ENCODE peak calls at places on chromosomes 13 and 19, in eight cellular contexts. One of them, this sample, is unnamed.

GRCh38 chr13:99871249-99871898 is 100.2 kb downstream of the ZIC5 start:
- DNase-seq in GM23338: no peak
- DNase-seq in AG10803: no peak
- DNase-seq in fibroblast of mammary gland: no peak
- DNase-seq in psoas muscle: no peak
- DNase-seq in AG04450: no peak
- DNase-seq in Panc1: no peak
- DNase-seq in left lung: no peak
- DNase-seq in this sample: no peak

GRCh38 chr19:6470173-6470572 is 6.1 kb downstream of the CRB3 start:
- DNase-seq in GM23338: peak; percentile 37
- DNase-seq in AG10803: no peak
- DNase-seq in fibroblast of mammary gland: no peak
- DNase-seq in psoas muscle: no peak
- DNase-seq in AG04450: no peak
- DNase-seq in Panc1: no peak
- DNase-seq in left lung: no peak
- DNase-seq in this sample: no peak

GRCh38 chr19:13006431-13007281 is 11.4 kb downstream of the NFIX start:
- DNase-seq in GM23338: no peak
- DNase-seq in AG10803: peak; percentile 40
- DNase-seq in fibroblast of mammary gland: no peak
- DNase-seq in psoas muscle: peak; percentile 81
- DNase-seq in AG04450: no peak
- DNase-seq in Panc1: no peak
- DNase-seq in left lung: no peak
- DNase-seq in this sample: no peak

GRCh38 chr13:109743706-109744453 is 42.5 kb downstream of the IRS2 start:
- DNase-seq in GM23338: no peak
- DNase-seq in AG10803: peak; percentile 66
- DNase-seq in fibroblast of mammary gland: peak; percentile 63
- DNase-seq in psoas muscle: no peak
- DNase-seq in AG04450: peak; percentile 33
- DNase-seq in Panc1: no peak
- DNase-seq in left lung: no peak
- DNase-seq in this sample: peak; percentile 78

GRCh38 chr13:103528437-103528836 is 462.2 kb upstream of the SLC10A2 start:
- DNase-seq in GM23338: no peak
- DNase-seq in AG10803: no peak
- DNase-seq in fibroblast of mammary gland: no peak
- DNase-seq in psoas muscle: no peak
- DNase-seq in AG04450: no peak
- DNase-seq in Panc1: no peak
- DNase-seq in left lung: no peak
- DNase-seq in this sample: no peak

GRCh38 chr19:47790398-47790814 is 11.9 kb downstream of the SELENOW start:
- DNase-seq in GM23338: peak; percentile 98
- DNase-seq in AG10803: peak; percentile 56
- DNase-seq in fibroblast of mammary gland: peak; percentile 61
- DNase-seq in psoas muscle: peak; percentile 84
- DNase-seq in AG04450: no peak
- DNase-seq in Panc1: peak; percentile 32
- DNase-seq in left lung: peak; percentile 79
- DNase-seq in this sample: peak; percentile 73

GRCh38 chr13:37187110-37187509 is 81.6 kb upstream of the CSNK1A1L start:
- DNase-seq in GM23338: no peak
- DNase-seq in AG10803: peak; percentile 89
- DNase-seq in fibroblast of mammary gland: no peak
- DNase-seq in psoas muscle: no peak
- DNase-seq in AG04450: no peak
- DNase-seq in Panc1: no peak
- DNase-seq in left lung: no peak
- DNase-seq in this sample: peak; percentile 49

GRCh38 chr19:45322311-45322710 is 364 bp downstream of the CKM start:
- DNase-seq in GM23338: no peak
- DNase-seq in AG10803: no peak
- DNase-seq in fibroblast of mammary gland: no peak
- DNase-seq in psoas muscle: peak; percentile 39
- DNase-seq in AG04450: no peak
- DNase-seq in Panc1: no peak
- DNase-seq in left lung: no peak
- DNase-seq in this sample: no peak

GRCh38 chr13:97067342-97067895 is 73.1 kb upstream of the OXGR1 start:
- DNase-seq in GM23338: no peak
- DNase-seq in AG10803: peak; percentile 15
- DNase-seq in fibroblast of mammary gland: peak; percentile 45
- DNase-seq in psoas muscle: no peak
- DNase-seq in AG04450: no peak
- DNase-seq in Panc1: no peak
- DNase-seq in left lung: no peak
- DNase-seq in this sample: peak; percentile 13
- TF ChIP-seq CTCF in GM23338: no peak
- TF ChIP-seq CTCF in AG10803: no peak
- TF ChIP-seq CTCF in fibroblast of mammary gland: peak; percentile 34
- TF ChIP-seq CTCF in psoas muscle: no peak
- TF ChIP-seq CTCF in AG04450: peak; percentile 33
- TF ChIP-seq CTCF in Panc1: peak; percentile 29
- TF ChIP-seq CTCF in left lung: no peak
- TF ChIP-seq CTCF in this sample: peak; percentile 17

GRCh38 chr13:58921129-58921528 is 1242.6 kb downstream of the DIAPH3 start:
- DNase-seq in GM23338: no peak
- DNase-seq in AG10803: no peak
- DNase-seq in fibroblast of mammary gland: no peak
- DNase-seq in psoas muscle: no peak
- DNase-seq in AG04450: no peak
- DNase-seq in Panc1: no peak
- DNase-seq in left lung: no peak
- DNase-seq in this sample: no peak
- H3K4me3 ChIP-seq in GM23338: no peak overlapping the region
- H3K4me3 ChIP-seq in AG10803: no peak overlapping the region
- H3K4me3 ChIP-seq in fibroblast of mammary gland: no peak overlapping the region
- H3K4me3 ChIP-seq in psoas muscle: no peak overlapping the region
- H3K4me3 ChIP-seq in AG04450: no peak overlapping the region
- H3K4me3 ChIP-seq in Panc1: no peak overlapping the region
- H3K4me3 ChIP-seq in left lung: no peak overlapping the region
- H3K4me3 ChIP-seq in this sample: no peak overlapping the region

GRCh38 chr13:46603165-46603603 is 50.2 kb downstream of the LRCH1 start:
- DNase-seq in GM23338: peak; percentile 55
- DNase-seq in AG10803: peak; percentile 17
- DNase-seq in fibroblast of mammary gland: peak; percentile 23
- DNase-seq in psoas muscle: no peak
- DNase-seq in AG04450: no peak
- DNase-seq in Panc1: no peak
- DNase-seq in left lung: no peak
- DNase-seq in this sample: peak; percentile 42
- TF ChIP-seq CTCF in GM23338: peak; percentile 61
- TF ChIP-seq CTCF in AG10803: peak; percentile 38
- TF ChIP-seq CTCF in fibroblast of mammary gland: peak; percentile 31
- TF ChIP-seq CTCF in psoas muscle: no peak
- TF ChIP-seq CTCF in AG04450: peak; percentile 31
- TF ChIP-seq CTCF in Panc1: peak; percentile 40
- TF ChIP-seq CTCF in left lung: no peak
- TF ChIP-seq CTCF in this sample: peak; percentile 44

GRCh38 chr13:52650731-52651130 is 1.9 kb upstream of the SUGT1 start:
- DNase-seq in GM23338: no peak
- DNase-seq in AG10803: no peak
- DNase-seq in fibroblast of mammary gland: no peak
- DNase-seq in psoas muscle: no peak
- DNase-seq in AG04450: no peak
- DNase-seq in Panc1: no peak
- DNase-seq in left lung: no peak
- DNase-seq in this sample: no peak
- H3K4me3 ChIP-seq in GM23338: peak overlapping the region; percentile 94
- H3K4me3 ChIP-seq in AG10803: peak overlapping the region; percentile 94
- H3K4me3 ChIP-seq in fibroblast of mammary gland: peak overlapping the region; percentile 93
- H3K4me3 ChIP-seq in psoas muscle: peak overlapping the region; percentile 91
- H3K4me3 ChIP-seq in AG04450: peak overlapping the region; percentile 98
- H3K4me3 ChIP-seq in Panc1: peak overlapping the region; percentile 92
- H3K4me3 ChIP-seq in left lung: peak overlapping the region; percentile 78
- H3K4me3 ChIP-seq in this sample: peak overlapping the region; percentile 72

DNA sequence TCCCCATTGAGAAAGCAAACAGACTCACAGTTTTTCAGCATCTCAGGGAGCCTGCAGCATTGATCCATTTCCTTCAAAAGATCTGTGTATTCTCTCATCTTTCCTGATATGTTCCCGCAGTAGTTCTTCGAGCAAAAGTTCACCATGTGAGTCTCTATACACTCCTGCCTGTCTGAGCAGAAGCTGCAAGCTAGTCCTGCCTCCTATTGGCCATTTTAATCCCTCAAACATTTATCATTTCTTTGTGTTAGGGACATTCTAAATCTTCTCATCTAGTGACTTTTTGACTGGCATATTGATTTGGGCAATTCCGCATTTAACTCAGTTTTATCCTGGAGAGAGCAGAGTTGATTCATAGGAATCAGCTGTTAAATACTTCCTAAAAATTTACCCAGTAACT is 660.4 kb upstream of the KLF12 start:
- DNase-seq in GM23338: peak; percentile 16
- DNase-seq in AG10803: peak; percentile 9
- DNase-seq in fibroblast of mammary gland: peak; percentile 34
- DNase-seq in psoas muscle: no peak
- DNase-seq in AG04450: no peak
- DNase-seq in Panc1: no peak
- DNase-seq in left lung: no peak
- DNase-seq in this sample: no peak
- TF ChIP-seq CTCF in GM23338: peak; percentile 62
- TF ChIP-seq CTCF in AG10803: no peak
- TF ChIP-seq CTCF in fibroblast of mammary gland: peak; percentile 18
- TF ChIP-seq CTCF in psoas muscle: no peak
- TF ChIP-seq CTCF in AG04450: peak; percentile 24
- TF ChIP-seq CTCF in Panc1: no peak
- TF ChIP-seq CTCF in left lung: no peak
- TF ChIP-seq CTCF in this sample: no peak

GRCh38 chr19:38374332-38375097 is at the start of gene PSMD8:
- DNase-seq in GM23338: peak; percentile 100
- DNase-seq in AG10803: peak; percentile 98
- DNase-seq in fibroblast of mammary gland: peak; percentile 96
- DNase-seq in psoas muscle: peak; percentile 99
- DNase-seq in AG04450: peak; percentile 95
- DNase-seq in Panc1: peak; percentile 97
- DNase-seq in left lung: peak; percentile 99
- DNase-seq in this sample: peak; percentile 98

GRCh38 chr19:38375098-38375493 is 725 bp downstream of the PSMD8 start:
- DNase-seq in GM23338: no peak
- DNase-seq in AG10803: no peak
- DNase-seq in fibroblast of mammary gland: no peak
- DNase-seq in psoas muscle: no peak
- DNase-seq in AG04450: no peak
- DNase-seq in Panc1: no peak
- DNase-seq in left lung: no peak
- DNase-seq in this sample: no peak

GRCh38 chr19:38375748-38376147 is 1.4 kb downstream of the PSMD8 start:
- DNase-seq in GM23338: no peak
- DNase-seq in AG10803: peak; percentile 57
- DNase-seq in fibroblast of mammary gland: peak; percentile 48
- DNase-seq in psoas muscle: peak; percentile 63
- DNase-seq in AG04450: no peak
- DNase-seq in Panc1: no peak
- DNase-seq in left lung: no peak
- DNase-seq in this sample: no peak

GRCh38 chr19:38376576-38376975 is 2.2 kb downstream of the PSMD8 start:
- DNase-seq in GM23338: no peak
- DNase-seq in AG10803: no peak
- DNase-seq in fibroblast of mammary gland: no peak
- DNase-seq in psoas muscle: peak; percentile 34
- DNase-seq in AG04450: no peak
- DNase-seq in Panc1: no peak
- DNase-seq in left lung: no peak
- DNase-seq in this sample: no peak

GRCh38 chr19:38373907-38374331 is 452 bp upstream of the PSMD8 start:
- DNase-seq in GM23338: no peak
- DNase-seq in AG10803: no peak
- DNase-seq in fibroblast of mammary gland: no peak
- DNase-seq in psoas muscle: no peak
- DNase-seq in AG04450: no peak
- DNase-seq in Panc1: no peak
- DNase-seq in left lung: no peak
- DNase-seq in this sample: no peak
- H3K4me3 ChIP-seq in GM23338: peak overlapping the region; percentile 52
- H3K4me3 ChIP-seq in AG10803: peak overlapping the region; percentile 62
- H3K4me3 ChIP-seq in fibroblast of mammary gland: peak overlapping the region; percentile 75
- H3K4me3 ChIP-seq in psoas muscle: peak overlapping the region; percentile 94
- H3K4me3 ChIP-seq in AG04450: peak overlapping the region; percentile 92
- H3K4me3 ChIP-seq in Panc1: peak overlapping the region; percentile 87
- H3K4me3 ChIP-seq in left lung: peak overlapping the region; percentile 92
- H3K4me3 ChIP-seq in this sample: peak overlapping the region; percentile 78

This sample was measured in fibroblast of pulmonary artery.